ENCODE peak calls at places on chromosomes 5 and 9, in seven cellular contexts. S is skeletal muscle cell; Z is DND-41; B is CD4-positive, CD25-positive, alpha-beta regulatory T cell; R is esophagus muscularis mucosa; T is fibroblast of the aortic adventitia; M is HCT116. P is an unnamed sample.

GRCh38 chr9:134987906-134988700 is 70.4 kb upstream of the FCN1 start:
- DNase-seq in S (no peak), Z (no peak), B (no peak), R (no peak), T (no peak), M (no peak), P (no peak)

GRCh38 chr5:36177715-36178556 is 26.0 kb downstream of the SKP2 start:
- DNase-seq in S (peak; percentile 20), Z (no peak), B (no peak), R (no peak), T (peak; percentile 79), M (peak; percentile 7), P (no peak)

GRCh38 chr5:87392170-87392569 is 20.6 kb downstream of the CCNH start:
- DNase-seq in S (no peak), Z (no peak), B (no peak), R (no peak), T (no peak), M (no peak), P (no peak)

GRCh38 chr9:134283111-134283515 is 43.1 kb upstream of the RXRA start:
- DNase-seq in S (peak; percentile 16), Z (no peak), B (no peak), R (no peak), T (peak; percentile 92), M (no peak), P (no peak)

GRCh38 chr9:121607434-121608248 is 43.8 kb upstream of the DAB2IP start:
- DNase-seq in S (no peak), Z (no peak), B (no peak), R (no peak), T (peak; percentile 54), M (peak; percentile 24), P (no peak)

GRCh38 chr9:35599763-35600604 is 5.1 kb upstream of the TESK1 start:
- DNase-seq in S (no peak), Z (peak; percentile 7), B (no peak), R (no peak), T (no peak), M (no peak), P (peak; percentile 29)

GRCh38 chr9:89185980-89186379 is 7.4 kb upstream of the SHC3 start:
- DNase-seq in S (no peak), Z (peak; percentile 40), B (no peak), R (peak; percentile 26), T (peak; percentile 45), M (no peak), P (no peak)

GRCh38 chr9:127561491-127562270 is 50.4 kb upstream of the STXBP1 start:
- DNase-seq in S (peak; percentile 98), Z (no peak), B (no peak), R (peak; percentile 96), T (peak; percentile 99), M (peak; percentile 97), P (no peak)

GRCh38 chr9:124697326-124698200 is 73.5 kb downstream of the NR6A1 start:
- DNase-seq in S (no peak), Z (no peak), B (no peak), R (no peak), T (peak; percentile 58), M (no peak), P (peak; percentile 5)

GRCh38 chr9:35757527-35758275 is 3.6 kb upstream of the MSMP start:
- DNase-seq in S (no peak), Z (no peak), B (no peak), R (no peak), T (no peak), M (no peak), P (no peak)

GRCh38 chr5:115262405-115263247 is at the start of gene PGGT1B:
- DNase-seq in S (no peak), Z (peak; percentile 86), B (peak; percentile 60), R (peak; percentile 93), T (peak; percentile 65), M (peak; percentile 32), P (peak; percentile 79)

GRCh38 chr5:72140711-72141110 is 33.4 kb downstream of the MAP1B start:
- DNase-seq in S (no peak), Z (no peak), B (no peak), R (no peak), T (no peak), M (no peak), P (no peak)

GRCh38 chr5:150458819-150459557 is 9.4 kb upstream of the RPS14 start:
- DNase-seq in S (no peak), Z (peak; percentile 82), B (peak; percentile 79), R (peak; percentile 94), T (peak; percentile 56), M (no peak), P (peak; percentile 59)
- H3K4me3 ChIP-seq in S (no peak overlapping the region), Z (no peak overlapping the region), B (no peak overlapping the region), R (peak overlapping the region; percentile 44), T (peak overlapping the region; percentile 35), M (no peak overlapping the region), P (peak overlapping the region; percentile 22)

GRCh38 chr5:78647838-78648358 is 674 bp downstream of the LHFPL2 start:
- DNase-seq in S (no peak), Z (no peak), B (no peak), R (no peak), T (peak; percentile 57), M (no peak), P (no peak)

GRCh38 chr5:78644129-78644528 is 4.4 kb downstream of the LHFPL2 start:
- DNase-seq in S (no peak), Z (no peak), B (no peak), R (no peak), T (no peak), M (no peak), P (no peak)

GRCh38 chr5:78642701-78643100 is 5.9 kb downstream of the LHFPL2 start:
- DNase-seq in S (no peak), Z (no peak), B (no peak), R (no peak), T (no peak), M (no peak), P (no peak)

GRCh38 chr5:78647411-78647818 is 1.2 kb downstream of the LHFPL2 start:
- DNase-seq in S (no peak), Z (no peak), B (no peak), R (no peak), T (peak; percentile 47), M (no peak), P (no peak)

DNA sequence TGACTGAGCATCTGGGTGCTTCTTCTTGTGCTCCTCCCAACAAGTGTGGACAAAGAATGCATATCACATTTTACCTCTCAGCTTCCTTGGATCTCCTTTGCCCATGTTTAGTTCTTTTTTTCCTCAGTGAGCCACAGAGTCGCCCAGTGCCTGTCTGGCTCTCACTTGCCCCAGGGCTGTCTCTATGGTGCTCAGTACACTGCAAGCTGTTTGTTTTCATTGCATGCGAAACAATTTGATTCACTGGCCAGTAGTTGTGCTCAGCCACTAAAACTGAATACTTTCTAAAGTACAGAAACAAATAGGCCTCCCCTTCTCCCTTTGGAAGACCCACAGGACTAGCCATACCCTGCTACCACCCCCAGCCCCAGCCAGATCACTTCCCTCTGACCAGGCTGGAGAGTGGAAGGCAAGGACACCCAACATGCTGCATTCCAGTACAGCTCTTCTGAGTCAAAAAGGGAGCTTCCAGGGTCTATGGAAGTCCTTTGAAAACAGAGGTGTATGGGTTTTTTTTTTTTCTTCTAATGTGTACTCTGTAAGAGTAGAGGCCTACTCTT is 3.8 kb downstream of the LHFPL2 start:
- DNase-seq in S (no peak), Z (no peak), B (no peak), R (no peak), T (no peak), M (no peak), P (no peak)
- H3K4me3 ChIP-seq in S (no peak overlapping the region), Z (no peak overlapping the region), B (no peak overlapping the region), R (no peak overlapping the region), T (no peak overlapping the region), M (no peak overlapping the region), P (no peak overlapping the region)

GRCh38 chr9:137407590-137408300 is 15.2 kb downstream of the EXD3 start:
- DNase-seq in S (no peak), Z (no peak), B (no peak), R (no peak), T (peak; percentile 34), M (no peak), P (no peak)
- H3K4me3 ChIP-seq in S (peak overlapping the region; percentile 38), Z (no peak overlapping the region), B (no peak overlapping the region), R (peak overlapping the region; percentile 60), T (no peak overlapping the region), M (no peak overlapping the region), P (no peak overlapping the region)

GRCh38 chr9:92140754-92141143 is 25.5 kb upstream of the SPTLC1 start:
- DNase-seq in S (no peak), Z (no peak), B (no peak), R (no peak), T (no peak), M (no peak), P (no peak)

GRCh38 chr9:92142329-92142728 is 27.1 kb upstream of the SPTLC1 start:
- DNase-seq in S (no peak), Z (no peak), B (no peak), R (no peak), T (no peak), M (no peak), P (no peak)

GRCh38 chr9:92138157-92138959 is 23.1 kb upstream of the SPTLC1 start:
- DNase-seq in S (no peak), Z (peak; percentile 77), B (peak; percentile 62), R (no peak), T (peak; percentile 63), M (no peak), P (no peak)

GRCh38 chr9:92141144-92142129 is 26.2 kb upstream of the SPTLC1 start:
- DNase-seq in S (no peak), Z (no peak), B (no peak), R (no peak), T (peak; percentile 33), M (no peak), P (no peak)

GRCh38 chr9:92140074-92140753 is 25.0 kb upstream of the SPTLC1 start:
- DNase-seq in S (no peak), Z (peak; percentile 60), B (peak; percentile 64), R (no peak), T (peak; percentile 70), M (peak; percentile 38), P (peak; percentile 30)
- H3K4me3 ChIP-seq in S (peak overlapping the region; percentile 66), Z (no peak overlapping the region), B (peak overlapping the region; percentile 26), R (peak overlapping the region; percentile 63), T (peak overlapping the region; percentile 64), M (no peak overlapping the region), P (no peak overlapping the region)

DNA sequence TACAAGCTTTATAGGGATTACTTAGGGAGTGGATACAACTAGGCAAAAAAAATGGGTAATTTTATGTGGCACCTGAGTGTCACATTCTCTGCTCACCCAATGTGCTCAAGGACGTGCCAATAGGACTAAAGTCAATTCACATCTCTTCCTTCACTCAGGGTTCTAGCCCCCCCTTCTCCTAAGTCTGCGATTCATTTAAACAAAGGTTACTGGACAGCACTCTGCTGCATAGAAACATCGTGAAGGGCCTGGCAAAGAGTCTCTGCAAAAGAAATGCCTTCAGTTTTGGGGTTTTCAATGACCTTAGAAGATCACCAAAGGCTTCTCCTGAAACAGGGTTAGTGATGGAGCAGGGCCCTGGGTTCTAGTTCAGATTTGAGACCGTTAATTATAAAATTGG is 142.3 kb downstream of the TSSK1B start:
- DNase-seq in S (no peak), Z (no peak), B (no peak), R (no peak), T (peak; percentile 35), M (no peak), P (no peak)
- H3K4me3 ChIP-seq in S (peak overlapping the region; percentile 74), Z (no peak overlapping the region), B (peak overlapping the region; percentile 90), R (peak overlapping the region; percentile 80), T (peak overlapping the region; percentile 89), M (no peak overlapping the region), P (no peak overlapping the region)

P was measured in Jurkat, Clone E6-1.